ENCODE peak calls at places on chromosomes 13 and 19, in nine cellular contexts. C, F, Q, E, I, P, Y, M and N are unnamed samples.

GRCh38 chr13:112783135-112783945 is 93.5 kb downstream of the ATP11A start:
- DNase-seq in F (no peak), Q (no peak), I (no peak), Y (peak), P (peak), C (no peak), M (no peak), E (no peak), N (no peak)

GRCh38 chr19:15934332-15935078 is at the start of gene CYP4F11:
- DNase-seq in P (no peak), M (peak), Q (no peak), E (peak), I (no peak), C (peak), Y (peak), F (no peak), N (peak)

GRCh38 chr13:101149735-101150380 is 266.4 kb downstream of the NALCN start:
- DNase-seq in Y (no peak), Q (peak), C (no peak), M (no peak), E (no peak), F (no peak), I (no peak), P (no peak), N (no peak)

GRCh38 chr13:79404985-79405384 is 1.1 kb downstream of the RBM26 start:
- DNase-seq in P (no peak), E (no peak), C (no peak), F (no peak), Q (peak), Y (no peak), M (no peak), I (no peak), N (no peak)

GRCh38 chr19:4567584-4568071 is 8.1 kb upstream of the SEMA6B start:
- DNase-seq in Y (peak), M (no peak), Q (peak), E (peak), F (no peak), C (peak), I (no peak), P (peak), N (no peak)

GRCh38 chr19:49588370-49589122 is 2.4 kb upstream of the PRR12 start:
- DNase-seq in C (no peak), I (no peak), Y (no peak), Q (no peak), E (no peak), F (no peak), P (no peak), M (no peak), N (no peak)

GRCh38 chr19:18494267-18494607 is 27.6 kb downstream of the ELL start:
- DNase-seq in M (no peak), Y (no peak), F (no peak), E (no peak), Q (no peak), I (no peak), P (no peak), C (no peak), N (no peak)

GRCh38 chr13:30196025-30196424 is 111.3 kb downstream of the KATNAL1 start:
- DNase-seq in P (no peak), I (no peak), C (no peak), E (no peak), Q (peak), M (no peak), F (no peak), Y (no peak), N (no peak)

GRCh38 chr13:84661718-84662117 is 779.4 kb upstream of the SLITRK1 start:
- DNase-seq in C (no peak), Q (no peak), I (no peak), Y (no peak), F (no peak), M (no peak), P (no peak), E (no peak), N (no peak)

GRCh38 chr13:100394005-100394695 is 194.4 kb downstream of the GGACT start:
- DNase-seq in M (no peak), Y (no peak), C (no peak), P (no peak), E (no peak), F (no peak), I (peak), Q (no peak), N (no peak)

GRCh38 chr13:39451860-39452301 is 151.1 kb downstream of the LHFPL6 start:
- DNase-seq in I (no peak), F (peak), Q (no peak), M (no peak), E (no peak), Y (no peak), C (no peak), P (no peak), N (no peak)

GRCh38 chr13:44919103-44919804 is 70.0 kb downstream of the NUFIP1 start:
- DNase-seq in M (no peak), Q (no peak), Y (no peak), F (no peak), P (no peak), C (no peak), I (no peak), E (no peak), N (no peak)

GRCh38 chr13:64278493-64278892 is 2862.8 kb upstream of the PCDH20 start:
- DNase-seq in M (no peak), P (no peak), Q (no peak), C (no peak), I (peak), Y (no peak), F (no peak), E (no peak), N (no peak)

GRCh38 chr13:39185326-39185725 is 147.1 kb downstream of the NHLRC3 start:
- DNase-seq in C (no peak), E (no peak), M (no peak), Y (no peak), Q (no peak), I (no peak), F (no peak), P (no peak), N (no peak)

GRCh38 chr13:41900918-41901317 is 60.0 kb downstream of the VWA8 start:
- DNase-seq in M (no peak), Q (no peak), F (no peak), C (peak), Y (no peak), E (no peak), I (no peak), P (no peak), N (no peak)

GRCh38 chr19:41530761-41531301 is 45.1 kb upstream of the CEACAM21 start:
- DNase-seq in F (peak), P (no peak), Q (no peak), I (no peak), E (no peak), Y (no peak), M (peak), C (no peak), N (peak)

GRCh38 chr19:41530184-41530534 is 45.8 kb upstream of the CEACAM21 start:
- DNase-seq in M (peak), I (no peak), F (no peak), C (no peak), Q (no peak), P (no peak), Y (no peak), E (no peak), N (no peak)

GRCh38 chr19:41533691-41534090 is 42.3 kb upstream of the CEACAM21 start:
- DNase-seq in M (peak), C (no peak), Y (no peak), P (no peak), E (no peak), Q (no peak), I (no peak), F (no peak), N (no peak)

GRCh38 chr19:41532526-41532925 is 43.4 kb upstream of the CEACAM21 start:
- DNase-seq in C (no peak), Y (no peak), Q (no peak), M (no peak), I (no peak), P (no peak), F (no peak), E (no peak), N (no peak)

GRCh38 chr19:41531438-41532311 is 44.3 kb upstream of the CEACAM21 start:
- DNase-seq in E (peak), F (peak), Q (no peak), Y (peak), I (no peak), P (no peak), M (peak), C (no peak), N (peak)
- H3K4me3 ChIP-seq in E (peak), F (peak), Q (no peak), Y (peak), I (no peak), P (no peak), M (no peak), C (no peak), N (no peak)

DNA sequence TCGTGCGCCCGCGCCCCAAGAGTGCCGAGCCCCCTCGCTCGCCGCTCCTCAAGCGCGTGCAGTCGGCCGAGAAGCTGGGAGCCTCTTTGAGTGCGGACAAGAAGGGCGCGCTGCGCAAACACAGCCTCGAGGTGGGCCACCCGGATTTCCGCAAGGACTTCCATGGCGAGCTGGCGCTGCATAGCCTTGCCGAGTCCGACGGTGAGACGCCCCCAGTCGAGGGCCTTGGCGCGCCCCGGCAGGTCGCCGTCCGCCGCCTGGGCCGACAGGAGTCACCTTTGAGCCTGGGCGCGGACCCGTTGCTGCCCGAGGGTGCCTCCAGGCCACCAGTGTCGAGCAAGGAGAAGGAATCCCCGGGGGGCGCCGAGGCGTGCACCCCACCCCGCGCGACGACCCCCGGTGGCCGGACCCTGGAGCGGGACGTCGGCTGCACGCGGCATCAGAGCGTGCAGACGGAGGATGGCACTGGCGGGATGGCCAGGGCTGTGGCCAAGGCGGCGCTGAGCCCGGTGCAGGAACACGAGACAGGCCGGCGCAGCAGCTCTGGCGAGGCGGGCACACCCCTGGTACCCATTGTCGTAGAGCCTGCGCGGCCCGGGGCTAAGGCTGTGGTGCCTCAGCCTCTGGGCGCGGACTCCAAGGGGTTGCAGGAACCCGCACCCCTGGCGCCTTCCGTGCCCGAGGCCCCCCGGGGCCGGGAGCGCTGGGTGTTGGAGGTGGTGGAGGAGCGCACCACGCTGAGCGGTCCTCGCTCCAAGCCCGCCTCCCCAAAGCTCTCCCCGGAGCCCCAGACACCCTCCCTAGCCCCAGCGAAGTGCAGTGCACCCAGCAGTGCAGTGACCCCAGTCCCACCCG is 7.1 kb downstream of the DNASE2 start:
- DNase-seq in P (no peak), C (no peak), F (no peak), Y (no peak), M (no peak), Q (peak), I (no peak), E (no peak), N (no peak)
- TF ChIP-seq POLR2AphosphoS5 in P (no peak), C (no peak), F (no peak), Y (no peak), M (no peak), Q (no peak), I (no peak), E (no peak), N (no peak)

DNA sequence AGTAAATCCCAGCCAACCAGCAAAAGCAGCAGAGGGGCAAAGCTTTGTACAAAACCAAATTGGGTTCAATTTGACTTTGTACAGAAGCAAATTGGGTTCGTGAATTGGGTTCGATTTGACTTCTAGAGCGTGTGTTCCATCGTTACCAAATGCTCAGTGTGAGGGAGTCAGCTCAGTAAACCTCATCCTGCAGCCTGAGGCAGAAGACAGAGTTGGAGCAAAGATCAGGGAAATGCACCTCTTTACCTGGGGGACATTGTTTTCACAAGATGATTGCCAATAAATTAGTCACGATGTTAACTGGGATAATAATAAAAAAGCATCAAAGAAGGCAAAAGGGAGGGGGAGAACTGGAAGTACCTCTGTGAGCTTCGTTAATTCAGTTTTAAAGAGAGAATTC is 1.5 kb downstream of the RAB20 start:
- DNase-seq in I (no peak), F (no peak), C (no peak), E (no peak), Y (no peak), Q (no peak), P (no peak), M (no peak), N (no peak)
- H3K4me3 ChIP-seq in I (peak), F (peak), C (peak), E (peak), Y (peak), Q (peak), P (no peak), M (peak), N (peak)

GRCh38 chr19:3386447-3387234 is 20.3 kb downstream of the NFIC start:
- DNase-seq in F (no peak), E (no peak), I (no peak), P (no peak), Q (no peak), M (no peak), C (no peak), Y (no peak), N (no peak)
- TF ChIP-seq POLR2AphosphoS5 in F (no peak), E (no peak), I (no peak), P (no peak), Q (no peak), M (peak), C (no peak), Y (no peak), N (no peak)

GRCh38 chr13:108463365-108463764 is 166.0 kb upstream of the MYO16 start:
- DNase-seq in Q (no peak), C (no peak), I (no peak), E (no peak), P (no peak), F (no peak), M (no peak), Y (no peak), N (no peak)
- H3K4me3 ChIP-seq in Q (no peak), C (no peak), I (no peak), E (no peak), P (no peak), F (no peak), M (no peak), Y (no peak), N (no peak)

GRCh38 chr19:17292301-17293074 is 10.7 kb downstream of the ABHD8 start:
- DNase-seq in E (no peak), Q (peak), Y (peak), F (peak), C (peak), P (peak), M (peak), I (peak), N (peak)
- TF ChIP-seq POLR2AphosphoS5 in E (peak), Q (peak), Y (peak), F (peak), C (no peak), P (peak), M (peak), I (peak), N (peak)

GRCh38 chr19:20422216-20422615 is 143.4 kb downstream of the ZNF737 start:
- DNase-seq in F (no peak), Q (no peak), P (no peak), M (no peak), Y (no peak), E (no peak), C (no peak), I (no peak), N (no peak)
- H3K4me3 ChIP-seq in F (no peak), Q (peak), P (no peak), M (no peak), Y (peak), E (peak), C (no peak), I (peak), N (no peak)